ENCODE peak calls at places on chromosomes 5 and 9, in seven cellular contexts. R is caudate nucleus; M is heart right ventricle; W is stimulated activated naive CD4-positive, alpha-beta T cell; H is AG10803; S is RPMI7951; D is stimulated activated CD4-positive, alpha-beta T cell treated with anti-CD3 and anti-CD28 coated beads, Interleukin-15, amount 100 ng/mL, for 24 hours. O is an unnamed sample.

GRCh38 chr9:4116091-4116581 is 183.7 kb downstream of the GLIS3 start:
- DNase-seq in D (no peak), R (no peak), S (no peak), H (peak), M (no peak), W (no peak), O (no peak)

GRCh38 chr5:81530919-81531318 is 137.0 kb upstream of the ACOT12 start:
- DNase-seq in M (no peak), S (peak), R (no peak), D (no peak), H (no peak), W (no peak), O (no peak)

GRCh38 chr5:89847743-89848142 is 561.8 kb downstream of the CETN3 start:
- DNase-seq in W (no peak), S (no peak), D (no peak), R (no peak), M (no peak), H (no peak), O (no peak)

GRCh38 chr5:169158764-169159163 is 142.2 kb downstream of the SLIT3 start:
- DNase-seq in S (no peak), M (no peak), H (no peak), W (no peak), R (no peak), D (no peak), O (no peak)

GRCh38 chr9:112846528-112847488 is 43.9 kb downstream of the SLC46A2 start:
- DNase-seq in R (no peak), S (peak), M (no peak), H (peak), W (no peak), D (no peak), O (no peak)

GRCh38 chr5:138952962-138953361 is 77.8 kb upstream of the LRRTM2 start:
- DNase-seq in W (no peak), S (peak), R (no peak), H (no peak), D (no peak), M (no peak), O (no peak)

GRCh38 chr9:16877256-16877655 is 6.8 kb upstream of the BNC2 start:
- DNase-seq in S (no peak), D (no peak), M (no peak), R (no peak), H (no peak), W (no peak), O (no peak)

GRCh38 chr9:134846699-134847098 is 33.9 kb upstream of the FCN2 start:
- DNase-seq in W (no peak), H (no peak), D (no peak), S (no peak), M (no peak), R (no peak), O (no peak)

GRCh38 chr9:108486791-108487190 is 369.0 kb downstream of the ACTL7B start:
- DNase-seq in S (peak), D (no peak), H (peak), W (no peak), M (no peak), R (no peak), O (no peak)

GRCh38 chr5:81020478-81021167 is 60.5 kb downstream of the RASGRF2 start:
- DNase-seq in D (no peak), W (no peak), H (no peak), M (no peak), R (no peak), S (peak), O (no peak)

GRCh38 chr5:37812365-37812764 is 27.5 kb downstream of the GDNF start:
- DNase-seq in W (no peak), R (no peak), S (peak), D (no peak), M (no peak), H (peak), O (no peak)

GRCh38 chr5:95032801-95033200 is 252.1 kb downstream of the MCTP1 start:
- DNase-seq in D (no peak), S (no peak), W (no peak), M (no peak), R (no peak), H (no peak), O (peak)

GRCh38 chr9:88988796-88989641 is 2.2 kb upstream of the S1PR3 start:
- DNase-seq in S (peak), D (peak), W (no peak), M (no peak), R (no peak), H (peak), O (no peak)

GRCh38 chr9:21017092-21017491 is 14.3 kb downstream of the HACD4 start:
- DNase-seq in D (no peak), H (peak), M (no peak), R (no peak), W (no peak), S (peak), O (no peak)

GRCh38 chr9:97773723-97774122 is 76.6 kb upstream of the XPA start:
- DNase-seq in W (no peak), M (peak), R (no peak), D (no peak), H (peak), S (peak), O (no peak)

GRCh38 chr5:151771259-151772028 is at the start of gene G3BP1:
- DNase-seq in R (peak), W (peak), M (peak), D (peak), H (peak), S (peak), O (peak)

GRCh38 chr5:157603333-157604190 is 28.0 kb upstream of the ADAM19 start:
- DNase-seq in W (peak), R (no peak), H (peak), S (peak), M (no peak), D (peak), O (peak)

GRCh38 chr5:90248640-90249039 is 160.9 kb downstream of the CETN3 start:
- DNase-seq in R (no peak), D (no peak), H (no peak), S (no peak), W (no peak), M (no peak), O (no peak)

O was measured in glomerular endothelial cell.